ENCODE peak calls at places on chromosome 11, in five cellular contexts. One of them, this sample, is unnamed.

GRCh38 chr11:134405436-134405835 is 6.6 kb downstream of the B3GAT1 start:
- DNase-seq in uterus: no peak
- DNase-seq in naive thymus-derived CD4-positive, alpha-beta T cell: no peak
- DNase-seq in DND-41: no peak
- DNase-seq in sigmoid colon: no peak
- DNase-seq in this sample: no peak

GRCh38 chr11:101870510-101870909 is 44.3 kb upstream of the CEP126 start:
- DNase-seq in uterus: no peak
- DNase-seq in naive thymus-derived CD4-positive, alpha-beta T cell: no peak
- DNase-seq in DND-41: no peak
- DNase-seq in sigmoid colon: no peak
- DNase-seq in this sample: no peak

GRCh38 chr11:9151631-9152030 is 60.2 kb upstream of the SCUBE2 start:
- DNase-seq in uterus: no peak
- DNase-seq in naive thymus-derived CD4-positive, alpha-beta T cell: no peak
- DNase-seq in DND-41: no peak
- DNase-seq in sigmoid colon: no peak
- DNase-seq in this sample: no peak

GRCh38 chr11:130600139-130600538 is 151.7 kb downstream of the ADAMTS15 start:
- DNase-seq in uterus: no peak
- DNase-seq in naive thymus-derived CD4-positive, alpha-beta T cell: no peak
- DNase-seq in DND-41: no peak
- DNase-seq in sigmoid colon: no peak
- DNase-seq in this sample: no peak

GRCh38 chr11:27456140-27456801 is 16.3 kb downstream of the LGR4 start:
- DNase-seq in uterus: no peak
- DNase-seq in naive thymus-derived CD4-positive, alpha-beta T cell: no peak
- DNase-seq in DND-41: no peak
- DNase-seq in sigmoid colon: no peak
- DNase-seq in this sample: no peak

GRCh38 chr11:77009533-77010160 is 24.6 kb upstream of the B3GNT6 start:
- DNase-seq in uterus: no peak
- DNase-seq in naive thymus-derived CD4-positive, alpha-beta T cell: no peak
- DNase-seq in DND-41: no peak
- DNase-seq in sigmoid colon: no peak
- DNase-seq in this sample: no peak

GRCh38 chr11:65792456-65792855 is 5.6 kb downstream of the OVOL1 start:
- DNase-seq in uterus: no peak
- DNase-seq in naive thymus-derived CD4-positive, alpha-beta T cell: no peak
- DNase-seq in DND-41: no peak
- DNase-seq in sigmoid colon: no peak
- DNase-seq in this sample: no peak

GRCh38 chr11:104547996-104548661 is 350.1 kb downstream of the CASP12 start:
- DNase-seq in uterus: no peak
- DNase-seq in naive thymus-derived CD4-positive, alpha-beta T cell: no peak
- DNase-seq in DND-41: no peak
- DNase-seq in sigmoid colon: no peak
- DNase-seq in this sample: no peak

GRCh38 chr11:20364412-20364792 is 888 bp downstream of the HTATIP2 start:
- DNase-seq in uterus: peak
- DNase-seq in naive thymus-derived CD4-positive, alpha-beta T cell: no peak
- DNase-seq in DND-41: no peak
- DNase-seq in sigmoid colon: no peak
- DNase-seq in this sample: no peak

GRCh38 chr11:16012125-16012751 is 344.1 kb downstream of the SOX6 start:
- DNase-seq in uterus: no peak
- DNase-seq in naive thymus-derived CD4-positive, alpha-beta T cell: no peak
- DNase-seq in DND-41: no peak
- DNase-seq in sigmoid colon: no peak
- DNase-seq in this sample: no peak

GRCh38 chr11:128417607-128418324 is 169.6 kb downstream of the ETS1 start:
- DNase-seq in uterus: no peak
- DNase-seq in naive thymus-derived CD4-positive, alpha-beta T cell: peak
- DNase-seq in DND-41: no peak
- DNase-seq in sigmoid colon: no peak
- DNase-seq in this sample: no peak

GRCh38 chr11:63951779-63952536 is 13.2 kb downstream of the NAA40 start:
- DNase-seq in uterus: no peak
- DNase-seq in naive thymus-derived CD4-positive, alpha-beta T cell: no peak
- DNase-seq in DND-41: peak
- DNase-seq in sigmoid colon: no peak
- DNase-seq in this sample: no peak

GRCh38 chr11:9260182-9261146 is 4.7 kb downstream of the DENND5A start:
- DNase-seq in uterus: no peak
- DNase-seq in naive thymus-derived CD4-positive, alpha-beta T cell: no peak
- DNase-seq in DND-41: no peak
- DNase-seq in sigmoid colon: no peak
- DNase-seq in this sample: no peak

GRCh38 chr11:116963813-116964212 is 126.4 kb upstream of the APOA1 start:
- DNase-seq in uterus: no peak
- DNase-seq in naive thymus-derived CD4-positive, alpha-beta T cell: no peak
- DNase-seq in DND-41: no peak
- DNase-seq in sigmoid colon: no peak
- DNase-seq in this sample: no peak

GRCh38 chr11:70407814-70408213 is 9.5 kb downstream of the CTTN start:
- DNase-seq in uterus: no peak
- DNase-seq in naive thymus-derived CD4-positive, alpha-beta T cell: no peak
- DNase-seq in DND-41: no peak
- DNase-seq in sigmoid colon: no peak
- DNase-seq in this sample: no peak

GRCh38 chr11:27700351-27701261 is at the start of gene BDNF:
- DNase-seq in uterus: no peak
- DNase-seq in naive thymus-derived CD4-positive, alpha-beta T cell: no peak
- DNase-seq in DND-41: no peak
- DNase-seq in sigmoid colon: no peak
- DNase-seq in this sample: no peak

GRCh38 chr11:65865550-65866172 is 5.4 kb downstream of the MUS81 start:
- DNase-seq in uterus: peak
- DNase-seq in naive thymus-derived CD4-positive, alpha-beta T cell: no peak
- DNase-seq in DND-41: no peak
- DNase-seq in sigmoid colon: no peak
- DNase-seq in this sample: no peak

GRCh38 chr11:122656631-122657101 is 1.1 kb downstream of the UBASH3B start:
- DNase-seq in uterus: no peak
- DNase-seq in naive thymus-derived CD4-positive, alpha-beta T cell: peak
- DNase-seq in DND-41: peak
- DNase-seq in sigmoid colon: peak
- DNase-seq in this sample: no peak

GRCh38 chr11:66124564-66124963 is 54.5 kb downstream of the PACS1 start:
- DNase-seq in uterus: no peak
- DNase-seq in naive thymus-derived CD4-positive, alpha-beta T cell: no peak
- DNase-seq in DND-41: no peak
- DNase-seq in sigmoid colon: no peak
- DNase-seq in this sample: no peak

GRCh38 chr11:69153661-69154060 is 2.1 kb upstream of the SMIM38 start:
- DNase-seq in uterus: no peak
- DNase-seq in naive thymus-derived CD4-positive, alpha-beta T cell: no peak
- DNase-seq in DND-41: no peak
- DNase-seq in sigmoid colon: no peak
- DNase-seq in this sample: no peak

GRCh38 chr11:12686246-12687060 is 12.2 kb downstream of the TEAD1 start:
- DNase-seq in uterus: no peak
- DNase-seq in naive thymus-derived CD4-positive, alpha-beta T cell: no peak
- DNase-seq in DND-41: no peak
- DNase-seq in sigmoid colon: no peak
- DNase-seq in this sample: no peak
- H3K27ac ChIP-seq in uterus: no peak
- H3K27ac ChIP-seq in naive thymus-derived CD4-positive, alpha-beta T cell: no peak
- H3K27ac ChIP-seq in DND-41: no peak
- H3K27ac ChIP-seq in sigmoid colon: no peak
- H3K27ac ChIP-seq in this sample: no peak

GRCh38 chr11:450809-451451 is 851 bp downstream of the PTDSS2 start:
- DNase-seq in uterus: peak
- DNase-seq in naive thymus-derived CD4-positive, alpha-beta T cell: peak
- DNase-seq in DND-41: peak
- DNase-seq in sigmoid colon: peak
- DNase-seq in this sample: peak
- H3K27ac ChIP-seq in uterus: peak
- H3K27ac ChIP-seq in naive thymus-derived CD4-positive, alpha-beta T cell: peak
- H3K27ac ChIP-seq in DND-41: peak
- H3K27ac ChIP-seq in sigmoid colon: peak
- H3K27ac ChIP-seq in this sample: peak

DNA sequence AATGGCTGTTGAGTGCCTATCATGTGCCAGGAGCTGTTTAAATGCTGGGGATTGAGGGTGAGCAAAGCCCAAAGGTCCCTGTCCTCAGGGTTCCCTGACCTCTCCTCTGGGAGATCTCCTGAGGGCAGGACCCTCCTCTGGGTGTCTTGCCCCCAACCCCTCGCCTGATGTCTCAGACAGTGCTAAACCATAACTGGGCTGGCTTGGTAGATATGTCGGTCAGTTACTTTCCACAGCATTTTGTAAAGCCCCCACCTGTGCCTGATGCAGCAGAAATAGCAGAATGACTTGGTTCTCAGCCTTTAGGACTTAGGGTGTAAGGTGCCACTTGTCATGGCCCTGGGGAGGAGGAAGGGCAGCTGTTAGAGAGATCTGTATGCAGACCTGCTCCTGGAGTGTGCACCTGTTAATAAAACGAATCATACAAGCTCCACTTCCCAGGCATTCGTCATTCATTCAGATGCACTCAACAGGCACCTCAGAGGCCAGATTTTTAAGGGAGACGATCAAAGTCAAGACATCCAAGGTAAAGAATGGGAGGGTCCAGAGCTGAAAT is 88.1 kb downstream of the TP53I11 start:
- DNase-seq in uterus: no peak
- DNase-seq in naive thymus-derived CD4-positive, alpha-beta T cell: no peak
- DNase-seq in DND-41: no peak
- DNase-seq in sigmoid colon: no peak
- DNase-seq in this sample: no peak
- H3K27ac ChIP-seq in uterus: peak
- H3K27ac ChIP-seq in naive thymus-derived CD4-positive, alpha-beta T cell: no peak
- H3K27ac ChIP-seq in DND-41: no peak
- H3K27ac ChIP-seq in sigmoid colon: peak
- H3K27ac ChIP-seq in this sample: peak

GRCh38 chr11:34168642-34169051 is 63.2 kb downstream of the NAT10 start:
- DNase-seq in uterus: peak
- DNase-seq in naive thymus-derived CD4-positive, alpha-beta T cell: no peak
- DNase-seq in DND-41: no peak
- DNase-seq in sigmoid colon: no peak
- DNase-seq in this sample: no peak

GRCh38 chr11:34167961-34168360 is 62.5 kb downstream of the NAT10 start:
- DNase-seq in uterus: no peak
- DNase-seq in naive thymus-derived CD4-positive, alpha-beta T cell: no peak
- DNase-seq in DND-41: no peak
- DNase-seq in sigmoid colon: no peak
- DNase-seq in this sample: no peak

GRCh38 chr11:34165121-34165520 is 59.7 kb downstream of the NAT10 start:
- DNase-seq in uterus: no peak
- DNase-seq in naive thymus-derived CD4-positive, alpha-beta T cell: no peak
- DNase-seq in DND-41: no peak
- DNase-seq in sigmoid colon: no peak
- DNase-seq in this sample: no peak

GRCh38 chr11:34166806-34167740 is 61.6 kb downstream of the NAT10 start:
- DNase-seq in uterus: no peak
- DNase-seq in naive thymus-derived CD4-positive, alpha-beta T cell: no peak
- DNase-seq in DND-41: no peak
- DNase-seq in sigmoid colon: no peak
- DNase-seq in this sample: no peak

DNA sequence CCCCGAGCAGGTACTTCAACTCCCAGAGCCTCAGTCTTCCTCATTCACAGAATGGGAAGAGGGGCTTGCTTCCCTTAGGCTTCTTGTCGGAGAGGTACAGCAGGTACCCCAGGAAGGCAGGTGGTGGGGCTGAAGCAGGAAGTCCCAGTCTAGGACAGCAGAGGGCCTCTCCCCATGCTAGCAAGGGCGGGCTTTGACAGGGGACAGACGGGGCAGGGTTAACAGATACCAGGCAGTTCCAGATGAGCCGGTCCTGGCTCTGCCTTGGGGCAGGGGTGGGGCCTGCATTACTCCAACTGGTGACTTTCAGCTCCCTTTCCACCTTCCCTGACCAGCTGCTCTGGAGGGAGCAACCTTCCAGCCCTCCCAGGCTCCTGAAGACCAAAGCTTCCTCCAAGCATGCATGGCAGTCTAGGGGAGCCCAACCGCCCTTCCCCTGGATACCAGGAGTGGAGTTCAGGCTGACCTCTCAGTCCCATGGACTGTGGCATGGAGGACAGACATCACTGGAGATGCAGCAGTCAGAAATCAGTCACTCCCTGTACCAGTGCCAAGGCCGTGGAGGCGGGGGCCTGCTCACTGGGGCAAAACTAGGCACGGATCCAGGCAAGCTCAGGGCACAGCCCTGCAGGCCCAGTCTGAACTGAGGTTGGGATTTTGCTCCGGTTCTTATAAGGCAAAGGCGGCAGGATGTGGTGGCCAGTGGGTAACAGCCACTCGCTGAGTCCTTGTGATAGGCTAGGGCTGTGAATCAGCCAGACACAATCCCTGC is 60.5 kb downstream of the NAT10 start:
- DNase-seq in uterus: no peak
- DNase-seq in naive thymus-derived CD4-positive, alpha-beta T cell: no peak
- DNase-seq in DND-41: no peak
- DNase-seq in sigmoid colon: no peak
- DNase-seq in this sample: no peak
- H3K27ac ChIP-seq in uterus: peak
- H3K27ac ChIP-seq in naive thymus-derived CD4-positive, alpha-beta T cell: no peak
- H3K27ac ChIP-seq in DND-41: no peak
- H3K27ac ChIP-seq in sigmoid colon: no peak
- H3K27ac ChIP-seq in this sample: no peak

GRCh38 chr11:95933594-95933993 is 9.7 kb upstream of the MTMR2 start:
- DNase-seq in uterus: no peak
- DNase-seq in naive thymus-derived CD4-positive, alpha-beta T cell: no peak
- DNase-seq in DND-41: no peak
- DNase-seq in sigmoid colon: no peak
- DNase-seq in this sample: no peak

GRCh38 chr11:95944623-95945022 is 20.7 kb upstream of the MTMR2 start:
- DNase-seq in uterus: no peak
- DNase-seq in naive thymus-derived CD4-positive, alpha-beta T cell: no peak
- DNase-seq in DND-41: no peak
- DNase-seq in sigmoid colon: no peak
- DNase-seq in this sample: no peak

GRCh38 chr11:95937358-95937757 is 13.5 kb upstream of the MTMR2 start:
- DNase-seq in uterus: no peak
- DNase-seq in naive thymus-derived CD4-positive, alpha-beta T cell: no peak
- DNase-seq in DND-41: no peak
- DNase-seq in sigmoid colon: no peak
- DNase-seq in this sample: no peak

GRCh38 chr11:95939091-95939490 is 15.2 kb upstream of the MTMR2 start:
- DNase-seq in uterus: no peak
- DNase-seq in naive thymus-derived CD4-positive, alpha-beta T cell: no peak
- DNase-seq in DND-41: no peak
- DNase-seq in sigmoid colon: no peak
- DNase-seq in this sample: no peak
- H3K27ac ChIP-seq in uterus: no peak
- H3K27ac ChIP-seq in naive thymus-derived CD4-positive, alpha-beta T cell: no peak
- H3K27ac ChIP-seq in DND-41: no peak
- H3K27ac ChIP-seq in sigmoid colon: no peak
- H3K27ac ChIP-seq in this sample: no peak

This sample was measured in right atrium auricular region.